ENCODE peak calls at places on chromosomes 6 and 20, in seven cellular contexts. One of them, this sample, is unnamed.

GRCh38 chr20:49461894-49462293 is 20.6 kb downstream of the KCNB1 start:
- DNase-seq in BE2C: no peak
- DNase-seq in psoas muscle: no peak
- DNase-seq in fibroblast of lung: no peak
- DNase-seq in heart right ventricle: no peak
- DNase-seq in mesenchymal stem cell: no peak
- DNase-seq in GM06990: no peak
- DNase-seq in this sample: no peak

GRCh38 chr6:136284909-136285308 is 4.7 kb downstream of the BCLAF1 start:
- DNase-seq in BE2C: no peak
- DNase-seq in psoas muscle: no peak
- DNase-seq in fibroblast of lung: peak; percentile 49
- DNase-seq in heart right ventricle: no peak
- DNase-seq in mesenchymal stem cell: peak; percentile 82
- DNase-seq in GM06990: no peak
- DNase-seq in this sample: peak; percentile 63

GRCh38 chr6:152002306-152002705 is 194.8 kb downstream of the ESR1 start:
- DNase-seq in BE2C: no peak
- DNase-seq in psoas muscle: no peak
- DNase-seq in fibroblast of lung: no peak
- DNase-seq in heart right ventricle: no peak
- DNase-seq in mesenchymal stem cell: no peak
- DNase-seq in GM06990: no peak
- DNase-seq in this sample: peak; percentile 5

GRCh38 chr6:119147101-119148053 is 68.9 kb upstream of the FAM184A start:
- DNase-seq in BE2C: peak; percentile 82
- DNase-seq in psoas muscle: peak; percentile 60
- DNase-seq in fibroblast of lung: peak; percentile 98
- DNase-seq in heart right ventricle: peak; percentile 30
- DNase-seq in mesenchymal stem cell: peak; percentile 98
- DNase-seq in GM06990: peak; percentile 42
- DNase-seq in this sample: peak; percentile 97

GRCh38 chr20:63148696-63149095 is 67.2 kb downstream of the YTHDF1 start:
- DNase-seq in BE2C: peak; percentile 0
- DNase-seq in psoas muscle: no peak
- DNase-seq in fibroblast of lung: no peak
- DNase-seq in heart right ventricle: no peak
- DNase-seq in mesenchymal stem cell: no peak
- DNase-seq in GM06990: no peak
- DNase-seq in this sample: no peak

GRCh38 chr20:44901972-44902371 is 7.9 kb upstream of the PABPC1L start:
- DNase-seq in BE2C: no peak
- DNase-seq in psoas muscle: no peak
- DNase-seq in fibroblast of lung: peak; percentile 62
- DNase-seq in heart right ventricle: no peak
- DNase-seq in mesenchymal stem cell: peak; percentile 66
- DNase-seq in GM06990: no peak
- DNase-seq in this sample: peak; percentile 46

GRCh38 chr6:26126394-26127221 is 39.4 kb downstream of the HFE start:
- DNase-seq in BE2C: no peak
- DNase-seq in psoas muscle: no peak
- DNase-seq in fibroblast of lung: peak; percentile 42
- DNase-seq in heart right ventricle: no peak
- DNase-seq in mesenchymal stem cell: no peak
- DNase-seq in GM06990: no peak
- DNase-seq in this sample: peak; percentile 23

GRCh38 chr20:23143098-23143497 is 57.0 kb upstream of the CD93 start:
- DNase-seq in BE2C: no peak
- DNase-seq in psoas muscle: peak; percentile 68
- DNase-seq in fibroblast of lung: peak; percentile 84
- DNase-seq in heart right ventricle: peak; percentile 82
- DNase-seq in mesenchymal stem cell: peak; percentile 92
- DNase-seq in GM06990: no peak
- DNase-seq in this sample: peak; percentile 86

GRCh38 chr6:44829811-44830210 is 442.3 kb downstream of the CDC5L start:
- DNase-seq in BE2C: no peak
- DNase-seq in psoas muscle: no peak
- DNase-seq in fibroblast of lung: no peak
- DNase-seq in heart right ventricle: no peak
- DNase-seq in mesenchymal stem cell: no peak
- DNase-seq in GM06990: peak; percentile 9
- DNase-seq in this sample: no peak

GRCh38 chr20:63035284-63036185 is 28.8 kb upstream of the BHLHE23 start:
- DNase-seq in BE2C: peak; percentile 6
- DNase-seq in psoas muscle: no peak
- DNase-seq in fibroblast of lung: no peak
- DNase-seq in heart right ventricle: no peak
- DNase-seq in mesenchymal stem cell: no peak
- DNase-seq in GM06990: no peak
- DNase-seq in this sample: no peak

GRCh38 chr20:38842558-38842981 is 37.1 kb downstream of the PPP1R16B start:
- DNase-seq in BE2C: no peak
- DNase-seq in psoas muscle: no peak
- DNase-seq in fibroblast of lung: no peak
- DNase-seq in heart right ventricle: no peak
- DNase-seq in mesenchymal stem cell: no peak
- DNase-seq in GM06990: peak; percentile 95
- DNase-seq in this sample: no peak

GRCh38 chr20:1130058-1130694 is 11.8 kb downstream of the PSMF1 start:
- DNase-seq in BE2C: no peak
- DNase-seq in psoas muscle: no peak
- DNase-seq in fibroblast of lung: no peak
- DNase-seq in heart right ventricle: no peak
- DNase-seq in mesenchymal stem cell: no peak
- DNase-seq in GM06990: no peak
- DNase-seq in this sample: no peak

GRCh38 chr20:62597416-62598115 is 44.7 kb upstream of the SLCO4A1 start:
- DNase-seq in BE2C: no peak
- DNase-seq in psoas muscle: peak; percentile 13
- DNase-seq in fibroblast of lung: no peak
- DNase-seq in heart right ventricle: no peak
- DNase-seq in mesenchymal stem cell: no peak
- DNase-seq in GM06990: no peak
- DNase-seq in this sample: no peak

DNA sequence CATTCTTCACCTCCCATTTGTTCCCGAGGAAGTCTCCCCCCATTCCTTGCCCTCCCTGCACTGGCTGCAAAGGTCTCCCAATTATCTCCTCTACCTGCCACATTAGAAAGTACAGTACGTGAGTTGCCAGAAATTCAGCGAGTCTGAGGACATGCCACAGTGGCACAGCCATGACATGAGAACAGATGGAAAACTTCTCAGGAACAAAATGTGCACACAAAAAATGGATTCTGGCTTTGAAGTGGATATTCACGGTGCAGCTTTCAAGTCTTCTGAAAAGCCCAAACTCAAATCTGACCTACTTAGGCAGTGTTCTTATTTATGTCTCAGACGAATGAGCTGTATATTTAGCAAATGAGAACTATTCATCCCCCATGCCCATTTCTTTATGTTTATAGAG is 269.1 kb upstream of the ARID1B start:
- DNase-seq in BE2C: no peak
- DNase-seq in psoas muscle: no peak
- DNase-seq in fibroblast of lung: no peak
- DNase-seq in heart right ventricle: no peak
- DNase-seq in mesenchymal stem cell: no peak
- DNase-seq in GM06990: no peak
- DNase-seq in this sample: no peak
- H3K36me3 ChIP-seq in BE2C: no peaks in the 10 kb centered on the region
- H3K36me3 ChIP-seq in psoas muscle: no peaks in the 10 kb centered on the region
- H3K36me3 ChIP-seq in fibroblast of lung: no peaks in the 10 kb centered on the region
- H3K36me3 ChIP-seq in heart right ventricle: no peaks in the 10 kb centered on the region
- H3K36me3 ChIP-seq in mesenchymal stem cell: no peaks in the 10 kb centered on the region
- H3K36me3 ChIP-seq in GM06990: no peaks in the 10 kb centered on the region
- H3K36me3 ChIP-seq in this sample: no peaks in the 10 kb centered on the region

GRCh38 chr20:50693001-50693400 is 1.7 kb upstream of the RIPOR3 start:
- DNase-seq in BE2C: no peak
- DNase-seq in psoas muscle: no peak
- DNase-seq in fibroblast of lung: no peak
- DNase-seq in heart right ventricle: no peak
- DNase-seq in mesenchymal stem cell: no peak
- DNase-seq in GM06990: no peak
- DNase-seq in this sample: no peak

GRCh38 chr20:50690979-50691584 is at the start of gene RIPOR3:
- DNase-seq in BE2C: peak; percentile 47
- DNase-seq in psoas muscle: peak; percentile 37
- DNase-seq in fibroblast of lung: peak; percentile 39
- DNase-seq in heart right ventricle: no peak
- DNase-seq in mesenchymal stem cell: peak; percentile 71
- DNase-seq in GM06990: no peak
- DNase-seq in this sample: no peak

GRCh38 chr20:50692553-50692933 is 1.2 kb upstream of the RIPOR3 start:
- DNase-seq in BE2C: no peak
- DNase-seq in psoas muscle: no peak
- DNase-seq in fibroblast of lung: no peak
- DNase-seq in heart right ventricle: no peak
- DNase-seq in mesenchymal stem cell: no peak
- DNase-seq in GM06990: no peak
- DNase-seq in this sample: no peak

GRCh38 chr20:50690562-50690978 is 772 bp downstream of the RIPOR3 start:
- DNase-seq in BE2C: peak; percentile 18
- DNase-seq in psoas muscle: no peak
- DNase-seq in fibroblast of lung: no peak
- DNase-seq in heart right ventricle: no peak
- DNase-seq in mesenchymal stem cell: peak; percentile 73
- DNase-seq in GM06990: no peak
- DNase-seq in this sample: no peak

GRCh38 chr20:50691585-50692552 is 527 bp upstream of the RIPOR3 start:
- DNase-seq in BE2C: peak; percentile 40
- DNase-seq in psoas muscle: peak; percentile 22
- DNase-seq in fibroblast of lung: peak; percentile 64
- DNase-seq in heart right ventricle: no peak
- DNase-seq in mesenchymal stem cell: peak; percentile 86
- DNase-seq in GM06990: no peak
- DNase-seq in this sample: peak; percentile 73
- H3K4me3 ChIP-seq in BE2C: peak overlapping the region; percentile 59
- H3K4me3 ChIP-seq in psoas muscle: peak overlapping the region; percentile 63
- H3K4me3 ChIP-seq in fibroblast of lung: peak overlapping the region; percentile 26
- H3K4me3 ChIP-seq in heart right ventricle: peak overlapping the region; percentile 62
- H3K4me3 ChIP-seq in mesenchymal stem cell: peak overlapping the region; percentile 91
- H3K4me3 ChIP-seq in GM06990: no peak overlapping the region
- H3K4me3 ChIP-seq in this sample: peak overlapping the region; percentile 0

GRCh38 chr6:42197574-42198362 is 3.0 kb upstream of the GUCA1B start:
- DNase-seq in BE2C: no peak
- DNase-seq in psoas muscle: no peak
- DNase-seq in fibroblast of lung: peak; percentile 87
- DNase-seq in heart right ventricle: no peak
- DNase-seq in mesenchymal stem cell: peak; percentile 94
- DNase-seq in GM06990: no peak
- DNase-seq in this sample: peak; percentile 43

GRCh38 chr6:42199106-42199981 is 4.6 kb upstream of the GUCA1B start:
- DNase-seq in BE2C: peak; percentile 72
- DNase-seq in psoas muscle: no peak
- DNase-seq in fibroblast of lung: peak; percentile 82
- DNase-seq in heart right ventricle: peak; percentile 16
- DNase-seq in mesenchymal stem cell: peak; percentile 74
- DNase-seq in GM06990: no peak
- DNase-seq in this sample: peak; percentile 26

GRCh38 chr6:42201382-42201781 is 6.6 kb upstream of the GUCA1B start:
- DNase-seq in BE2C: no peak
- DNase-seq in psoas muscle: no peak
- DNase-seq in fibroblast of lung: no peak
- DNase-seq in heart right ventricle: no peak
- DNase-seq in mesenchymal stem cell: no peak
- DNase-seq in GM06990: no peak
- DNase-seq in this sample: no peak

GRCh38 chr6:42203217-42203616 is 8.5 kb upstream of the GUCA1B start:
- DNase-seq in BE2C: no peak
- DNase-seq in psoas muscle: no peak
- DNase-seq in fibroblast of lung: no peak
- DNase-seq in heart right ventricle: no peak
- DNase-seq in mesenchymal stem cell: no peak
- DNase-seq in GM06990: no peak
- DNase-seq in this sample: no peak

DNA sequence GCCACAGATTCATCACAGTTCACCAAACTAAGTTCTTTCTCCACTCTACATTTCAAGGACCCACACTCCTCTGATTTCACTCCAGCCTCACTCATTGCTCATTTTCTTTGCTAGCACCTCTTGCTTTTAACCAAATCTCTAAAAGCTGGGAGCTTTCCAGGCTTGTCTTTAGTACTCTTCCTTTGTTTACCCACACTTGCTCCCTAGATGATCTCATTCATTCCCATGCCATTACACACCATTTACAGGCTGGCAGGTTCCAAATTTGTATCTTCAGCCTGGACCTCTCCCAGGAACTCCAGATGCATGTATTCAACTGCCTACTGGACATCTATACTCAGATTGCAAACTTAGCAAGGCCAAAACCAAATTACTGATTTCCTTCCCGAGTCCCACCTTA is 5.3 kb upstream of the GUCA1B start:
- DNase-seq in BE2C: no peak
- DNase-seq in psoas muscle: no peak
- DNase-seq in fibroblast of lung: peak; percentile 96
- DNase-seq in heart right ventricle: no peak
- DNase-seq in mesenchymal stem cell: peak; percentile 93
- DNase-seq in GM06990: no peak
- DNase-seq in this sample: peak; percentile 89
- H3K36me3 ChIP-seq in BE2C: peaks cover 3% of the 10 kb centered on the region
- H3K36me3 ChIP-seq in psoas muscle: peaks cover 26% of the 10 kb centered on the region
- H3K36me3 ChIP-seq in fibroblast of lung: no peaks in the 10 kb centered on the region
- H3K36me3 ChIP-seq in heart right ventricle: no peaks in the 10 kb centered on the region
- H3K36me3 ChIP-seq in mesenchymal stem cell: peaks cover 8% of the 10 kb centered on the region
- H3K36me3 ChIP-seq in GM06990: no peaks in the 10 kb centered on the region
- H3K36me3 ChIP-seq in this sample: no peaks in the 10 kb centered on the region

GRCh38 chr20:5806457-5807263 is 56.5 kb downstream of the SHLD1 start:
- DNase-seq in BE2C: no peak
- DNase-seq in psoas muscle: no peak
- DNase-seq in fibroblast of lung: no peak
- DNase-seq in heart right ventricle: no peak
- DNase-seq in mesenchymal stem cell: no peak
- DNase-seq in GM06990: no peak
- DNase-seq in this sample: no peak

GRCh38 chr20:5811746-5812145 is 61.5 kb downstream of the SHLD1 start:
- DNase-seq in BE2C: no peak
- DNase-seq in psoas muscle: no peak
- DNase-seq in fibroblast of lung: no peak
- DNase-seq in heart right ventricle: no peak
- DNase-seq in mesenchymal stem cell: no peak
- DNase-seq in GM06990: no peak
- DNase-seq in this sample: no peak

GRCh38 chr20:5809495-5809894 is 59.3 kb downstream of the SHLD1 start:
- DNase-seq in BE2C: no peak
- DNase-seq in psoas muscle: no peak
- DNase-seq in fibroblast of lung: no peak
- DNase-seq in heart right ventricle: no peak
- DNase-seq in mesenchymal stem cell: no peak
- DNase-seq in GM06990: no peak
- DNase-seq in this sample: no peak

GRCh38 chr20:5807431-5807830 is 57.2 kb downstream of the SHLD1 start:
- DNase-seq in BE2C: no peak
- DNase-seq in psoas muscle: no peak
- DNase-seq in fibroblast of lung: no peak
- DNase-seq in heart right ventricle: no peak
- DNase-seq in mesenchymal stem cell: no peak
- DNase-seq in GM06990: no peak
- DNase-seq in this sample: no peak

DNA sequence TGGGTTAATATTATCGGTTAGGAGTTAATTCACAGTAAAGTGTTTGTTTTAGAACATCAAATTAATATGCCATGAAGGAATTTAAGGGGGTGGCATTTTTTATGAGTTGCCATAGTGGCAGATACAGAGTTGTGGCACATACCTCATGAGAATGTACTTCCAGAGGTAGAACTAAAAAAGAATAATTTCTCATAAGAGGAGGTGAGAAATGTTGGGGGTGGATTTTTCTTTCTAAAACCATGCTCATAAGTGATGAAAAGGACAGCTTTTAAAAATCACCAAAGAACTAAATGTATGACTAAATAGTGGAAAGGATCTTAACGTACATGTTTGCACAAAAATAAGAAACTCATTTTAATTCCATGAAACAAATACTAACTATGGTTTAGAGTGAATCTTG is 58.7 kb downstream of the SHLD1 start:
- DNase-seq in BE2C: no peak
- DNase-seq in psoas muscle: no peak
- DNase-seq in fibroblast of lung: no peak
- DNase-seq in heart right ventricle: no peak
- DNase-seq in mesenchymal stem cell: no peak
- DNase-seq in GM06990: no peak
- DNase-seq in this sample: no peak
- H3K4me3 ChIP-seq in BE2C: no peak overlapping the region
- H3K4me3 ChIP-seq in psoas muscle: no peak overlapping the region
- H3K4me3 ChIP-seq in fibroblast of lung: no peak overlapping the region
- H3K4me3 ChIP-seq in heart right ventricle: no peak overlapping the region
- H3K4me3 ChIP-seq in mesenchymal stem cell: no peak overlapping the region
- H3K4me3 ChIP-seq in GM06990: no peak overlapping the region
- H3K4me3 ChIP-seq in this sample: no peak overlapping the region